ENCODE peak calls at places on chromosomes 4 and X, in six cellular contexts. H, S, F, G, Q and Y are unnamed samples.

GRCh38 chr4:4694296-4694772 is 152.5 kb upstream of the STX18 start:
- DNase-seq in H (no peak), S (peak), F (peak), G (no peak), Q (no peak), Y (no peak)

GRCh38 chrX:14359316-14359715 is 170.0 kb upstream of the GLRA2 start:
- DNase-seq in H (no peak), S (no peak), F (no peak), G (no peak), Q (no peak), Y (no peak)

GRCh38 chr4:13933163-13933562 is 305.6 kb upstream of the BOD1L1 start:
- DNase-seq in H (no peak), S (no peak), F (no peak), G (no peak), Q (no peak), Y (no peak)

GRCh38 chr4:13907255-13907751 is 279.8 kb upstream of the BOD1L1 start:
- DNase-seq in H (no peak), S (no peak), F (no peak), G (peak), Q (no peak), Y (no peak)

GRCh38 chr4:139764686-139765085 is 99.1 kb downstream of the MGST2 start:
- DNase-seq in H (no peak), S (peak), F (no peak), G (no peak), Q (no peak), Y (no peak)

GRCh38 chr4:144104509-144105130 is 35.9 kb downstream of the GYPA start:
- DNase-seq in H (no peak), S (no peak), F (no peak), G (no peak), Q (no peak), Y (no peak)

GRCh38 chrX:11296051-11296450 is 2.8 kb downstream of the AMELX start:
- DNase-seq in H (no peak), S (no peak), F (no peak), G (no peak), Q (no peak), Y (no peak)

GRCh38 chrX:154731881-154732280 is 19.0 kb downstream of the GAB3 start:
- DNase-seq in H (no peak), S (no peak), F (no peak), G (no peak), Q (no peak), Y (no peak)

GRCh38 chr4:105989411-105990242 is 94.4 kb downstream of the NPNT start:
- DNase-seq in H (no peak), S (no peak), F (no peak), G (no peak), Q (no peak), Y (no peak)

GRCh38 chrX:43349363-43349762 is 306.7 kb upstream of the MAOA start:
- DNase-seq in H (peak), S (no peak), F (no peak), G (no peak), Q (peak), Y (peak)

GRCh38 chrX:49176421-49177326 is 5.0 kb downstream of the PLP2 start:
- DNase-seq in H (no peak), S (no peak), F (no peak), G (no peak), Q (no peak), Y (no peak)

GRCh38 chrX:101229155-101229554 is 9.6 kb downstream of the DRP2 start:
- DNase-seq in H (no peak), S (no peak), F (no peak), G (no peak), Q (no peak), Y (no peak)

GRCh38 chrX:20066968-20067708 is 49.6 kb downstream of the MAP7D2 start:
- DNase-seq in H (peak), S (peak), F (no peak), G (no peak), Q (no peak), Y (no peak)

GRCh38 chrX:118878977-118879376 is 55.4 kb downstream of the ZCCHC12 start:
- DNase-seq in H (no peak), S (no peak), F (no peak), G (no peak), Q (no peak), Y (no peak)